ENCODE peak calls at places on chromosomes 16 and 17, in seven cellular contexts. C is colonic mucosa, E is mesenchymal stem cell, D is neural progenitor cell, M is GM12878, V is endodermal cell, N is NT2/D1. U is an unnamed sample. For H3K4me1, the result is how much of the 10 kb centered on the place peaks cover.

GRCh38 chr16:87780385-87780989 is 14.7 kb upstream of the KLHDC4 start:
- DNase-seq in C (peak), E (no peak), M (peak), V (no peak), N (no peak), D (no peak), U (peak)

GRCh38 chr17:72977768-72978417 is 114.6 kb downstream of the SLC39A11 start:
- DNase-seq in M (no peak), C (no peak), N (no peak), V (no peak), D (no peak), E (peak), U (no peak)

GRCh38 chr16:4687416-4687815 is 5.9 kb upstream of the NUDT16L1 start:
- DNase-seq in M (no peak), D (no peak), E (no peak), C (no peak), N (no peak), V (no peak), U (no peak)

GRCh38 chr16:87710887-87711286 is 54.9 kb downstream of the KLHDC4 start:
- DNase-seq in M (no peak), C (no peak), N (no peak), E (no peak), D (no peak), V (no peak), U (no peak)

GRCh38 chr17:62657664-62658063 is 30.2 kb downstream of the MRC2 start:
- DNase-seq in V (no peak), E (no peak), D (peak), N (no peak), C (no peak), M (no peak), U (no peak)

GRCh38 chr16:4937782-4938682 is 1.1 kb upstream of the PPL start:
- DNase-seq in C (peak), D (no peak), E (no peak), N (no peak), V (peak), M (no peak), U (peak)

GRCh38 chr17:7883781-7884386 is 4.7 kb upstream of the CHD3 start:
- DNase-seq in M (no peak), N (no peak), C (no peak), E (peak), V (peak), D (no peak), U (peak)

GRCh38 chr16:68898026-68898425 is 54.7 kb downstream of the TANGO6 start:
- DNase-seq in D (no peak), V (no peak), N (no peak), M (no peak), E (no peak), C (no peak), U (no peak)

GRCh38 chr16:11034005-11034404 is 89.6 kb downstream of the CLEC16A start:
- DNase-seq in C (no peak), N (no peak), V (no peak), D (no peak), M (no peak), E (peak), U (peak)

GRCh38 chr17:1060991-1061390 is 64.1 kb downstream of the TIMM22 start:
- DNase-seq in D (no peak), N (no peak), M (no peak), E (peak), C (peak), V (no peak), U (peak)

GRCh38 chr17:38451030-38451839 is 23.0 kb downstream of the ARHGAP23 start:
- DNase-seq in D (peak), M (no peak), N (peak), E (no peak), C (no peak), V (peak), U (peak)

GRCh38 chr16:89337965-89338364 is 120.5 kb downstream of the ZNF778 start:
- DNase-seq in D (no peak), E (no peak), N (no peak), M (no peak), V (no peak), C (no peak), U (no peak)

GRCh38 chr16:9436175-9436574 is 344.7 kb downstream of the HAPSTR1 start:
- DNase-seq in C (no peak), M (no peak), V (no peak), D (no peak), E (no peak), N (no peak), U (no peak)

GRCh38 chr17:29892201-29892600 is 37.8 kb downstream of the SSH2 start:
- DNase-seq in V (no peak), C (no peak), M (no peak), N (no peak), E (no peak), D (no peak), U (no peak)

GRCh38 chr17:74274060-74274702 is at the start of gene DNAI2:
- DNase-seq in N (no peak), C (no peak), M (no peak), E (no peak), V (peak), D (peak), U (no peak)

GRCh38 chr17:61450641-61451537 is 1.3 kb upstream of the TBX4 start:
- DNase-seq in N (no peak), M (no peak), V (peak), E (no peak), D (peak), C (no peak), U (no peak)

GRCh38 chr16:66287916-66288315 is 78.6 kb upstream of the CDH5 start:
- DNase-seq in M (no peak), E (no peak), V (peak), N (no peak), D (no peak), C (no peak), U (no peak)

GRCh38 chr16:79542196-79542859 is 58.2 kb downstream of the MAF start:
- DNase-seq in E (no peak), V (no peak), N (no peak), D (no peak), C (peak), M (no peak), U (no peak)

GRCh38 chr17:20935740-20936139 is 107.1 kb downstream of the USP22 start:
- DNase-seq in E (peak), C (no peak), N (no peak), D (no peak), V (no peak), M (no peak), U (peak)

GRCh38 chr17:48812001-48812400 is 5.0 kb downstream of the TTLL6 start:
- DNase-seq in M (no peak), V (no peak), E (no peak), D (no peak), N (no peak), C (peak), U (no peak)

GRCh38 chr17:19418312-19418992 is 7.4 kb downstream of the RNF112 start:
- DNase-seq in E (peak), V (peak), D (no peak), C (peak), N (no peak), M (no peak), U (peak)

GRCh38 chr16:82990155-82990554 is 363.4 kb downstream of the CDH13 start:
- DNase-seq in D (no peak), N (peak), E (peak), M (no peak), C (no peak), V (no peak), U (peak)

GRCh38 chr17:73266796-73267195 is 5.1 kb upstream of the CPSF4L start:
- DNase-seq in M (no peak), N (no peak), C (no peak), D (no peak), E (no peak), V (no peak), U (no peak)

GRCh38 chr17:954431-955164 is 25.0 kb downstream of the NXN start:
- DNase-seq in M (no peak), D (no peak), C (no peak), V (peak), N (no peak), E (peak), U (peak)

GRCh38 chr17:7191571-7192270 is 12.6 kb upstream of the ASGR1 start:
- DNase-seq in D (peak), E (peak), V (peak), M (no peak), C (peak), N (peak), U (peak)

GRCh38 chr17:30299000-30299399 is 7.3 kb upstream of the BLMH start:
- DNase-seq in M (no peak), C (no peak), V (no peak), N (no peak), E (no peak), D (no peak), U (peak)

GRCh38 chr17:77882040-77882439 is 76.5 kb upstream of the TNRC6C start:
- DNase-seq in C (no peak), N (no peak), D (no peak), M (no peak), V (no peak), E (no peak), U (no peak)

GRCh38 chr17:142876-143784 is 5.8 kb downstream of the SCGB1C2 start:
- DNase-seq in V (no peak), E (no peak), N (no peak), D (no peak), C (peak), M (no peak), U (no peak)

GRCh38 chr17:83054518-83055125 is 24.8 kb upstream of the METRNL start:
- DNase-seq in N (no peak), V (peak), D (no peak), C (no peak), M (no peak), E (no peak), U (no peak)

GRCh38 chr17:72152392-72152727 is 31.5 kb downstream of the SOX9 start:
- DNase-seq in M (no peak), N (no peak), E (no peak), V (no peak), D (no peak), C (no peak), U (peak)

GRCh38 chr17:81711814-81712467 is at the start of gene SLC25A10:
- DNase-seq in D (peak), V (peak), M (no peak), E (peak), N (peak), C (peak), U (peak)

DNA sequence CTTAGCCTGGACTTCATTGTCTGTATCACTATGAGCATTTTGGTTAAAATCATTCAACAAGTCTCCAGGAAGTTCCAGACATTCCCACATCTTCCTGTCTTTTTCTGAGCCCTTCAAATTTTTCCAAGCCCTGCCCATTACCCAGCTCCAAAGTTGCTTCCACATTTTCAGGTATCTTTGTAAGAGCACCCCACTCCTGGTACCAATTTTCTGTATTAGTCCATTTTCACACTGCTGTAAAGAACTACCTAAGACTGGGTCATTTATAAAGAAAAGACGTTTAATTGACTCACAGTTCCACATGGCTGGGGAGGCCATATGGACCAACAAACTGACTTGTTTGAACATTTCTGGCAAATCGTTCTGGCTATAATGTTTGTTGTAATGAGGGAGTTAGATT is 67.4 kb downstream of the CDRT15 start:
- DNase-seq in V (no peak), E (no peak), M (no peak), N (no peak), C (no peak), D (no peak), U (no peak)
- H3K4me3 ChIP-seq in V (peak), E (no peak), M (no peak), N (no peak), C (no peak), D (no peak), U (no peak)

DNA sequence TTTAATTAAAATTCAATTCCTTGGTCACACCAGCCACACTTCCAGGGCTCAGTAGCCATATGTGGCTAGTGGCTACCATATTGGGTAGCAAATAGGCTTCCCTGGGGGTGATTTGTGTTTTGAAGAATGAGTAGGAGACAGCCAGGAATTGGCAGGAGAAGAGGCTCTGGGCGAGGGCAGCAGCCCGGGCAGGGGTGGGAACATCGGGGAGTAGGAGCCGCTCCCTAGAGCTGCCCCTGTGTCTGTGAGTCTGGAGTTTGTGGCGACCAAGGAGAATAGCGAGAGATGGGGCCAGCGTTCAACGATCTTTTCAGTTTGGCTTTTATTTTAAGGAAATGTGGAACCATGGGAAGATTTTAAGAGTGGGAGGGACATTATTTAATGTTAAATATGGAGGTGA is 81.7 kb downstream of the WIPI1 start:
- DNase-seq in N (no peak), D (no peak), E (no peak), V (no peak), M (no peak), C (no peak), U (no peak)
- H3K4me1 ChIP-seq in N (under half), D (under half), E (under half), V (under half), M (under half), C (under half), U (under half)

GRCh38 chr16:86459266-86459665 is 51.1 kb upstream of the FOXF1 start:
- DNase-seq in M (no peak), V (no peak), E (no peak), D (no peak), N (no peak), C (no peak), U (no peak)
- H3K9ac ChIP-seq in M (no peak), V (no peak), E (no peak), D (no peak), N (no peak), C (no peak), U (no peak)

DNA sequence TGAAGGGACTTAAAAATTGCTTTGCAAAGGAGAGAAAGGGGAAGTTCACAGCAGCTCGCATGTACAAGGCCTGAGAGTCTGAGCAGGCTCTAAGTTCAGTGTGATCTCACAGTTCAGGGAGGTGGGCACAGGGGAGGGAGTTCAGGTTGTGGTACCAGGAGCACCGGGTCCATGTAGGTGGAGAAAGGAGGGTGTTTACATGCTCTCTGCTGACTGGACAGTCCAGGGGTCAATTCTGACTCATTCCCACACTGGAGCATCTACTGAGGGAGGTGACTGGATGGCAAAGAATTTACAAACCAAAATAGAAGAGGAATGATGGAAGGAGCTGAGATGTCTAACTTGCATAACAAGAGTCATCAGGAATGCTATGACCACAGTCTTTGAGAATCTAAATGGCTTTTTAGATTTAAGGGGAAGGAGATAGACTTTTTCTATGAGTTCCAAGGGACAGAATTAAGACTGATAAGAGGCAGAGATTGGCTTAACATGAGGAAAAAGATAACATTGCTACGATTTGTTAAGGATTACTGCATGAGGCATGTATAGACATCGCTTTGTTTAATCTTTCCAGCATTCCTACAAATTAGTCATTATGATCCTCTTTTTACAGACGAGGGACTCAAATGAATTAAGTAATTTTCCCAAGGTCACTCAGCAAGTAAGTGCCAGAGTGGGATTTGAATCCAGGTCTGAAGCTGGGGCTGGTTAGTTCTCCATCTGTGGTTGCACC is 29.9 kb downstream of the MIS12 start:
- DNase-seq in M (no peak), V (peak), D (no peak), C (no peak), E (peak), N (no peak), U (peak)
- H3K4me3 ChIP-seq in M (no peak), V (no peak), D (no peak), C (no peak), E (no peak), N (no peak), U (no peak)

GRCh38 chr16:81544691-81545365 is 100.2 kb downstream of the CMIP start:
- DNase-seq in E (no peak), D (no peak), V (no peak), C (no peak), M (no peak), N (no peak), U (peak)

GRCh38 chr16:81543571-81543970 is 99.0 kb downstream of the CMIP start:
- DNase-seq in C (no peak), N (no peak), V (no peak), M (no peak), E (no peak), D (no peak), U (peak)

GRCh38 chr16:81544261-81544660 is 99.7 kb downstream of the CMIP start:
- DNase-seq in C (no peak), M (no peak), N (no peak), V (no peak), E (no peak), D (no peak), U (no peak)

GRCh38 chr16:81541314-81541713 is 96.7 kb downstream of the CMIP start:
- DNase-seq in E (no peak), N (no peak), M (no peak), C (no peak), V (no peak), D (no peak), U (no peak)

GRCh38 chr16:81542609-81543570 is 98.3 kb downstream of the CMIP start:
- DNase-seq in N (no peak), V (no peak), E (no peak), M (no peak), D (no peak), C (no peak), U (no peak)
- H3K4me1 ChIP-seq in N (under half), V (under half), E (under half), M (under half), D (under half), C (under half), U (under half)